ENCODE peak calls at places on chromosomes 5 and 9, in eight cellular contexts. S is fibroblast of lung, N is NCI-H2029, K is hypothalamus, W is Right ventricle myocardium superior, O is HTR-8/SVneo, F is iPS-NIHi11, H is T47D. D is an unnamed sample.

GRCh38 chr5:181259283-181259682 is 1.7 kb downstream of the TRIM52 start:
- DNase-seq in S (no peak), N (no peak), K (no peak), W (no peak), O (no peak), F (no peak), H (no peak), D (no peak)

GRCh38 chr5:172463031-172463430 is 8.7 kb upstream of the SH3PXD2B start:
- DNase-seq in S (no peak), N (no peak), K (peak; percentile 27), W (no peak), O (no peak), F (no peak), H (no peak), D (no peak)

GRCh38 chr9:75414367-75415160 is 326.2 kb downstream of the OSTF1 start:
- DNase-seq in S (no peak), N (no peak), K (no peak), W (no peak), O (no peak), F (no peak), H (no peak), D (no peak)

GRCh38 chr5:83925321-83925877 is 204.7 kb upstream of the HAPLN1 start:
- DNase-seq in S (peak; percentile 99), N (no peak), K (no peak), W (no peak), O (peak; percentile 45), F (no peak), H (no peak), D (no peak)

GRCh38 chr5:163565931-163566608 is 60.7 kb downstream of the MAT2B start:
- DNase-seq in S (peak; percentile 35), N (no peak), K (peak; percentile 1), W (no peak), O (peak; percentile 30), F (peak; percentile 44), H (no peak), D (peak; percentile 64)

GRCh38 chr9:136867917-136868316 is 1.8 kb upstream of the EDF1 start:
- DNase-seq in S (no peak), N (no peak), K (no peak), W (no peak), O (no peak), F (no peak), H (no peak), D (no peak)

GRCh38 chr5:32231929-32232328 is 57.8 kb upstream of the GOLPH3 start:
- DNase-seq in S (no peak), N (no peak), K (no peak), W (no peak), O (no peak), F (no peak), H (no peak), D (no peak)

GRCh38 chr5:134917070-134917831 is 12.3 kb downstream of the PCBD2 start:
- DNase-seq in S (no peak), N (no peak), K (no peak), W (no peak), O (no peak), F (peak; percentile 64), H (peak; percentile 21), D (no peak)

GRCh38 chr5:76441890-76442673 is 39.0 kb downstream of the IQGAP2 start:
- DNase-seq in S (no peak), N (no peak), K (no peak), W (no peak), O (no peak), F (no peak), H (no peak), D (no peak)

GRCh38 chr9:7578951-7579743 is 220.4 kb downstream of the DMAC1 start:
- DNase-seq in S (no peak), N (no peak), K (no peak), W (no peak), O (no peak), F (no peak), H (no peak), D (no peak)

GRCh38 chr9:130050472-130050871 is 3.2 kb upstream of the GPR107 start:
- DNase-seq in S (no peak), N (no peak), K (no peak), W (no peak), O (no peak), F (no peak), H (no peak), D (no peak)

GRCh38 chr5:66138572-66139116 is 5.5 kb upstream of the SREK1 start:
- DNase-seq in S (no peak), N (no peak), K (no peak), W (no peak), O (no peak), F (no peak), H (no peak), D (no peak)

GRCh38 chr5:124645396-124645795 is 101.0 kb downstream of the ZNF608 start:
- DNase-seq in S (no peak), N (no peak), K (no peak), W (no peak), O (no peak), F (no peak), H (no peak), D (no peak)

D was measured in MG63.